ENCODE peak calls at places on chromosomes 16 and 17, in six cellular contexts. B is NCI-H2171 treated with DMSO at 0.1 percent for 48 hours; H is Daoy; L is heart left ventricle; D is tibial artery; G is stimulated activated CD4-positive, alpha-beta T cell treated with anti-CD3 and anti-CD28 coated beads, TNF-alpha, amount 100 ng/mL, for 1 hour. I is an unnamed sample.

GRCh38 chr17:42798011-42798382 is 507 bp downstream of the COA3 start:
- DNase-seq in B (no peak), H (no peak), L (no peak), D (no peak), G (no peak), I (no peak)

GRCh38 chr17:83110755-83111154 is 31.3 kb downstream of the METRNL start:
- DNase-seq in B (no peak), H (no peak), L (no peak), D (peak; percentile 77), G (no peak), I (no peak)

GRCh38 chr17:78779848-78780247 is 2.2 kb downstream of the CYTH1 start:
- DNase-seq in B (no peak), H (no peak), L (no peak), D (peak; percentile 35), G (peak; percentile 29), I (no peak)

GRCh38 chr17:4703330-4703691 is 626 bp downstream of the PELP1 start:
- DNase-seq in B (no peak), H (no peak), L (no peak), D (no peak), G (no peak), I (no peak)

GRCh38 chr17:40327735-40328385 is 18.9 kb downstream of the RARA start:
- DNase-seq in B (no peak), H (no peak), L (peak; percentile 65), D (no peak), G (no peak), I (no peak)

GRCh38 chr17:43909537-43910231 is 2.3 kb upstream of the MPP2 start:
- DNase-seq in B (no peak), H (no peak), L (no peak), D (no peak), G (no peak), I (no peak)

GRCh38 chr16:87802670-87803069 is 36.9 kb upstream of the KLHDC4 start:
- DNase-seq in B (peak; percentile 24), H (no peak), L (no peak), D (no peak), G (no peak), I (no peak)

GRCh38 chr16:58063377-58064076 is 38.0 kb downstream of the MMP15 start:
- DNase-seq in B (no peak), H (no peak), L (no peak), D (no peak), G (no peak), I (no peak)

GRCh38 chr17:1577186-1577585 is 14.6 kb upstream of the PITPNA start:
- DNase-seq in B (no peak), H (peak; percentile 96), L (peak; percentile 86), D (peak; percentile 98), G (no peak), I (no peak)

GRCh38 chr17:57541472-57542394 is 203.4 kb downstream of the CCDC182 start:
- DNase-seq in B (no peak), H (peak; percentile 71), L (peak; percentile 77), D (no peak), G (no peak), I (no peak)

I was measured in central memory CD8-positive, alpha-beta T cell.